ENCODE peak calls at places on chromosomes 13 and 19, in four cellular contexts. C, P, S and F are unnamed samples. For H3K4me1, the result is how much of the 10 kb centered on the place peaks cover.

GRCh38 chr13:72043361-72043760 is 176.4 kb upstream of the DACH1 start:
- DNase-seq in C (no peak), P (no peak), S (no peak), F (no peak)

GRCh38 chr19:2274937-2275535 is 6.9 kb downstream of the PEAK3 start:
- DNase-seq in C (no peak), P (peak), S (no peak), F (peak)

GRCh38 chr13:48234652-48235099 is 1.7 kb downstream of the ITM2B start:
- DNase-seq in C (no peak), P (no peak), S (no peak), F (no peak)

GRCh38 chr19:4197625-4198466 is 15.4 kb downstream of the ANKRD24 start:
- DNase-seq in C (no peak), P (no peak), S (no peak), F (no peak)

GRCh38 chr13:33518442-33518841 is 232.9 kb upstream of the STARD13 start:
- DNase-seq in C (no peak), P (no peak), S (no peak), F (no peak)

GRCh38 chr19:3149526-3150505 is 14.0 kb downstream of the GNA15 start:
- DNase-seq in C (no peak), P (no peak), S (no peak), F (no peak)

GRCh38 chr19:54475706-54476105 is 2.6 kb upstream of the CDC42EP5 start:
- DNase-seq in C (no peak), P (no peak), S (no peak), F (no peak)

GRCh38 chr13:61410669-61411297 is 4.9 kb downstream of the PCDH20 start:
- DNase-seq in C (no peak), P (no peak), S (no peak), F (no peak)

GRCh38 chr19:44576843-44577565 is 36.4 kb upstream of the IGSF23 start:
- DNase-seq in C (no peak), P (peak), S (no peak), F (no peak)

GRCh38 chr13:51534075-51534817 is 50.0 kb upstream of the WDFY2 start:
- DNase-seq in C (no peak), P (peak), S (no peak), F (no peak)

GRCh38 chr19:32886241-32886640 is 16.7 kb upstream of the SLC7A9 start:
- DNase-seq in C (no peak), P (no peak), S (no peak), F (no peak)
- TF ChIP-seq POLR2A in C (no peak), P (no peak), S (no peak), F (no peak)

GRCh38 chr13:24680258-24680920 is at the start of gene ATP12A:
- DNase-seq in C (no peak), P (peak), S (no peak), F (no peak)
- H3K4me3 ChIP-seq in C (peak), P (peak), S (no peak), F (peak)

DNA sequence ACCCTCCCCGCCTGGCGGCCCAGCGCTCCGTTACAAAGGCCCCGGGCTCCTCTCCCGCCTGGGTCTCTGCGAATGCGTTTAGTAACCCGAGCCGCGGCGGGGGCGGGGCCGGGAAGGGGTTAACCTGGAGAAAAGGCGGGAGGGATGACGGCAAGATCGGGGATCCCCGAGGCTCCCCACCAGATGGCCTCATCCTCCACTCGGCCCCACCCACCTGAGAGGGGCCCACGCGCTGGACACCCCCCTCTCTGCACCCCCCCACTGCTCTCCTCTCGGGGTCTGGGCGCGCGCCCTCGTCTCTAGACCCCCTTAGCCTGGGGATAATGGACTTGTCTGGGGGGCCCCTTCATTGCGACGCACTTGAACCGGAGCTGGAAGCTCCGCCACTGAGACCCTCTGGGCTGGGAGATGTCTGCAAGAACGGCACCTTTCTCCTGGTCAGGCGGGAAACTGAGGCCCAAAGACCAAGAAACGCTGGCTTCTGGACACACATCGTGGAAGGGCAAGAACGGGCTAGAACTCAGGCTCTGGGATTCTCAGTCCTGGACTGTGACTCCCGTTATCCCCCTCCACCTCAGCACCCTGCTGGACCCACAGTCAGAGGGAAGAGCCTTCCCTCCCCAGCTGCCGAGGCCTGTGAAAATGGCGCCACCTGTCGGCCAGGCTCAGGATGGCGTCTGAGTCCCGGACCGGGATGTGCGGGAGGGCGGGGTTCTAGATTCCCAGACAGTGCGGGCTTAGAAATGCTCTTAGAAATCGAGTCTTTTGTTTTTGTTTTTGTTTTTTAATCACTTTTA is 2.9 kb upstream of the LTBP4 start:
- DNase-seq in C (no peak), P (peak), S (peak), F (peak)
- H3K4me1 ChIP-seq in C (half or more), P (half or more), S (under half), F (under half)

GRCh38 chr13:114130131-114130707 is 2.2 kb downstream of the RASA3 start:
- DNase-seq in C (no peak), P (no peak), S (no peak), F (no peak)

GRCh38 chr13:114132419-114133121 is at the start of gene RASA3:
- DNase-seq in C (no peak), P (peak), S (peak), F (peak)

GRCh38 chr13:114130708-114131580 is 1.5 kb downstream of the RASA3 start:
- DNase-seq in C (no peak), P (peak), S (peak), F (no peak)

GRCh38 chr13:114129649-114130062 is 2.8 kb downstream of the RASA3 start:
- DNase-seq in C (no peak), P (no peak), S (no peak), F (no peak)

GRCh38 chr13:114131581-114132418 is 623 bp downstream of the RASA3 start:
- DNase-seq in C (no peak), P (no peak), S (no peak), F (no peak)
- TF ChIP-seq POLR2A in C (no peak), P (no peak), S (no peak), F (no peak)

DNA sequence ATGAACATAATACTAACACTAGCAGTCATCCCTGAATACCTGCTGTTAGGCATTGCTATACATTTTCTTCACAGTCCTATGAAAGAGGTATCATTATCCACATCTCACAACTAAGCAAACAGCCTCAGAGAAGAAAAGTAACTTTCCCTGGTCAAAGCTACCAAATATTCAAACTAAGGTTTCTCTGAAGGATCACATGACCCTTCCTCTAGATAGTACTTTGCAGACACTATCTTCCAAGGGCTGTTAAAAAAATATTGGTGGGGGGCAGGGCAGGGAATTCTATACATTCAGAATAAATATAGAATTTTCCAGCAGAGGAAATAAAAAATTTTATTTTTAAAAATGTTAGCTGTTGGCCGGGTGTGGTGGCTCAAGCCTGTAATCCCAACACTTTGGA is 3.1 kb downstream of the SLC25A30 start:
- DNase-seq in C (no peak), P (no peak), S (no peak), F (no peak)
- H3K4me3 ChIP-seq in C (peak), P (peak), S (peak), F (peak)

DNA sequence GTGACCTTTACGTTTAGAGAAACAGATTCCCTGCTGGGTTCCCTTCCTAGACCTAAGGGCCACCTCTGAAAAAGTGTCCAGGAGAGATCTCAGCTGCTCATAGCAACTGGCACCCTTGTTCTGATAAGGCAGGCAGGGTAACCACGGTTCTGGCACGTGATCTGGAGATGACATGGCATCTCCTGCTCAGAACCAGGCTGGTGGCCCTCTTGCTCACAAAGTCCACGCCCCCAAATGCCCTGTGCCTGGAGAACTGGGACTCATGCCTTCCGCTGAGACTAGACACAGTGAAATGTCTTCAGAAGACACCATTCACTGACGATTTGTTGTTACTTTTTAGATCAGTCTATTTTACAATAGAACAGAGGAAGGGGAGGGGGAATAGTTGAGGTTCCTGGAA is 174.1 kb downstream of the ZNF536 start:
- DNase-seq in C (no peak), P (no peak), S (no peak), F (no peak)
- H3K4me1 ChIP-seq in C (under half), P (under half), S (under half), F (under half)

DNA sequence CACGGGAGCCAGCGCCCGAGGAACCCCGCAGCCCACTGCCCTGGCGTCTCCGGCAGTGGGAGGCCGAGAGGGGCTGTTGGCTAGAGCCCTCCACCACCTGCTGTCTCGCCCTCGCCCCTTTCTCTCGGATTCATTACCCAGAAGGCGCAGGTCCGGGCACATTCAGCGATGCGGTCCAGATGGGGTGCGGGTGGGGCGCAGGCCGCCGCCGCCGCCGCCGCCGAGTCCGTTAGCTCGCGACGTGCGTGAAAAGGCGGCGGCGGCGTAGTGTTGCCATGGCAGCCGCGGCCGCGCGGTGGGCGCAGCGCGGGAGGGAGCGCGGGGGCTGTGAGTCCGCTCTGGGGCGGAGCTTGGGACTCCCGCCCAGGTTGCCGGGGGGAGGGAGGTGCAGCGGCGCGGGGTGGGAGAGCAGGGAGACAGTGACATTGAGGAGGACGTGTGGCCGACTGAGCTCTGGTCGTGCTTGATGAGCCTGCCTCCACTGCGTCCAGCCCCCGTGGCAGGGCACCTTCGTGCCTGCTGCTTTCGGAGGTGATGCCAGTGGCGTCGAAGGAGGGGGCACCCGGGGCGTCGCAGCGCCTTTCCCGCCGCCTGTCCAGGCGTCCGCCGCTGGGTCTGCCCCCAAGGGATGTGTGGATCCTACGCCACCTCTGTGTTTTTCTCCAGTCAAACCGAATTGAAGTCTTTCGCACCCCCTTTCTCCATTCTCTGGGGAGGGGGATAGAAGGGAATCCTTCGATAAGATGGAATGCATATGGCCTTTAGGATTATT is at the start of gene KATNAL1:
- DNase-seq in C (no peak), P (peak), S (peak), F (peak)
- TF ChIP-seq POLR2A in C (peak), P (no peak), S (peak), F (peak)

DNA sequence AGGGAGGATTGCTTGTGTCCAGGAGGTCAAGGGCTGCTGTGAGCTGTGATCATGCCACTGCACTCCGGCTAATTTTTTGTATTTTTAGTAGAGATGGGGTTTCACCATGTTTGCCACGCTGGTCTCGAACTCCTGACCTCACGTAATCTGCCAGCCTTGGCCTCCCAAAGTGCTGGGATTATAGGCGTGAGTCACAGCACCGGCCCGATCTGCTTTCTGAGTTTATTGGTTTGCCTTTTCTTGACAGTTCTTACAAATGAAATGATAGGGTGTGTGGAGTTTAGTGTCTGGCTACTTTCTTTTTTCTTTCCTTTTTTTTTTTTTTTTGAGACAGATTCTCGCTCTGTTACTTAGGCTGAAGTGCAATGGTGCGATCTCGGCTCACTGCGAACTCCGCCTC is 848 bp downstream of the C19orf44 start:
- DNase-seq in C (no peak), P (no peak), S (no peak), F (no peak)
- H3K4me3 ChIP-seq in C (peak), P (peak), S (peak), F (peak)

GRCh38 chr19:1249990-1250298 is 1.6 kb downstream of the MIDN start:
- DNase-seq in C (no peak), P (no peak), S (no peak), F (no peak)
- H3K4me1 ChIP-seq in C (half or more), P (half or more), S (under half), F (half or more)

DNA sequence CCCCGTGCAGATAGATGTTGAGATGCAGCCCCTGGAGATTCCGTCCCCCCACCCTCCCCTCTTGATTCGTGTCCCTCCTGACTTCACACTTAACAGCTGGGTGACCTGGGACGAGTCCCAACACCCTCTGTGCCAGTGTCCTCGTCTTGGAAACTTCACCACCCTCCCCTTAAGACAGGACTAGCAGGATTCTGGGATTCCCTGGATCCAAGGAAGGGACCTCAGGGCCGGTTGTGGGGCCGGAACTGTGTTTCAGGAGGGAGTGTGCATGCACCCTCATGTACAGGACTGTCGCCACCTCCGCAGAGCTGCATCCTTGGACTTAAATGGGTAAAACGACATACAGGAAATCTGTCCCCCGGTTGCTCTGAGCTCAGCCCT is 952 bp downstream of the MYO9B start:
- DNase-seq in C (no peak), P (no peak), S (no peak), F (no peak)
- TF ChIP-seq POLR2A in C (no peak), P (no peak), S (no peak), F (no peak)